ENCODE peak calls at places on chromosome 21, in eight cellular contexts. One of them, this sample, is unnamed.

GRCh38 chr21:26124421-26124833 is 46.1 kb downstream of the APP start:
- DNase-seq in substantia nigra: no peak
- DNase-seq in effector CD4-positive, alpha-beta T cell: no peak
- DNase-seq in neural crest cell: no peak
- DNase-seq in lower lobe of right lung: no peak
- DNase-seq in fibroblast of the conjunctiva: no peak
- DNase-seq in CD8-positive, alpha-beta memory T cell: no peak
- DNase-seq in iPS-NIHi11: no peak
- DNase-seq in this sample: no peak

GRCh38 chr21:33968082-33968997 is 52.7 kb upstream of the ATP5PO start:
- DNase-seq in effector CD4-positive, alpha-beta T cell: no peak
- DNase-seq in neural crest cell: no peak
- DNase-seq in fibroblast of the conjunctiva: no peak
- DNase-seq in substantia nigra: no peak
- DNase-seq in CD8-positive, alpha-beta memory T cell: no peak
- DNase-seq in iPS-NIHi11: peak
- DNase-seq in lower lobe of right lung: no peak
- DNase-seq in this sample: no peak

GRCh38 chr21:44904141-44904923 is 16.4 kb downstream of the ITGB2 start:
- DNase-seq in neural crest cell: no peak
- DNase-seq in fibroblast of the conjunctiva: no peak
- DNase-seq in iPS-NIHi11: no peak
- DNase-seq in substantia nigra: no peak
- DNase-seq in lower lobe of right lung: no peak
- DNase-seq in CD8-positive, alpha-beta memory T cell: no peak
- DNase-seq in effector CD4-positive, alpha-beta T cell: no peak
- DNase-seq in this sample: no peak

GRCh38 chr21:35053356-35054096 is 4.4 kb upstream of the RUNX1 start:
- DNase-seq in effector CD4-positive, alpha-beta T cell: no peak
- DNase-seq in CD8-positive, alpha-beta memory T cell: no peak
- DNase-seq in lower lobe of right lung: no peak
- DNase-seq in neural crest cell: peak
- DNase-seq in iPS-NIHi11: no peak
- DNase-seq in substantia nigra: no peak
- DNase-seq in fibroblast of the conjunctiva: no peak
- DNase-seq in this sample: no peak

GRCh38 chr21:46424621-46425020 is 34.1 kb upstream of the DIP2A start:
- DNase-seq in lower lobe of right lung: peak
- DNase-seq in fibroblast of the conjunctiva: no peak
- DNase-seq in neural crest cell: no peak
- DNase-seq in substantia nigra: no peak
- DNase-seq in effector CD4-positive, alpha-beta T cell: no peak
- DNase-seq in iPS-NIHi11: no peak
- DNase-seq in CD8-positive, alpha-beta memory T cell: peak
- DNase-seq in this sample: no peak

GRCh38 chr21:26761174-26761915 is 83.9 kb downstream of the ADAMTS1 start:
- DNase-seq in fibroblast of the conjunctiva: no peak
- DNase-seq in substantia nigra: no peak
- DNase-seq in CD8-positive, alpha-beta memory T cell: no peak
- DNase-seq in lower lobe of right lung: no peak
- DNase-seq in iPS-NIHi11: no peak
- DNase-seq in neural crest cell: no peak
- DNase-seq in effector CD4-positive, alpha-beta T cell: no peak
- DNase-seq in this sample: no peak

GRCh38 chr21:42799516-42799915 is 79.8 kb downstream of the WDR4 start:
- DNase-seq in neural crest cell: no peak
- DNase-seq in effector CD4-positive, alpha-beta T cell: no peak
- DNase-seq in lower lobe of right lung: no peak
- DNase-seq in fibroblast of the conjunctiva: no peak
- DNase-seq in substantia nigra: no peak
- DNase-seq in CD8-positive, alpha-beta memory T cell: no peak
- DNase-seq in iPS-NIHi11: no peak
- DNase-seq in this sample: no peak

GRCh38 chr21:32007461-32007860 is 134.6 kb downstream of the HUNK start:
- DNase-seq in neural crest cell: no peak
- DNase-seq in fibroblast of the conjunctiva: peak
- DNase-seq in CD8-positive, alpha-beta memory T cell: no peak
- DNase-seq in iPS-NIHi11: no peak
- DNase-seq in lower lobe of right lung: no peak
- DNase-seq in substantia nigra: no peak
- DNase-seq in effector CD4-positive, alpha-beta T cell: no peak
- DNase-seq in this sample: no peak

GRCh38 chr21:29056005-29056404 is 17.4 kb downstream of the CCT8 start:
- DNase-seq in effector CD4-positive, alpha-beta T cell: no peak
- DNase-seq in lower lobe of right lung: no peak
- DNase-seq in iPS-NIHi11: no peak
- DNase-seq in neural crest cell: no peak
- DNase-seq in substantia nigra: no peak
- DNase-seq in fibroblast of the conjunctiva: peak
- DNase-seq in CD8-positive, alpha-beta memory T cell: no peak
- DNase-seq in this sample: no peak

GRCh38 chr21:30434033-30434631 is 4.1 kb downstream of the KRTAP13-4 start:
- DNase-seq in effector CD4-positive, alpha-beta T cell: no peak
- DNase-seq in iPS-NIHi11: peak
- DNase-seq in neural crest cell: peak
- DNase-seq in lower lobe of right lung: no peak
- DNase-seq in substantia nigra: no peak
- DNase-seq in CD8-positive, alpha-beta memory T cell: no peak
- DNase-seq in fibroblast of the conjunctiva: peak
- DNase-seq in this sample: no peak

GRCh38 chr21:35862969-35863368 is 197.4 kb downstream of the SETD4 start:
- DNase-seq in neural crest cell: no peak
- DNase-seq in fibroblast of the conjunctiva: no peak
- DNase-seq in CD8-positive, alpha-beta memory T cell: no peak
- DNase-seq in iPS-NIHi11: no peak
- DNase-seq in effector CD4-positive, alpha-beta T cell: no peak
- DNase-seq in substantia nigra: no peak
- DNase-seq in lower lobe of right lung: no peak
- DNase-seq in this sample: no peak

GRCh38 chr21:44402323-44403105 is 49.1 kb downstream of the TRPM2 start:
- DNase-seq in substantia nigra: no peak
- DNase-seq in fibroblast of the conjunctiva: no peak
- DNase-seq in lower lobe of right lung: no peak
- DNase-seq in effector CD4-positive, alpha-beta T cell: no peak
- DNase-seq in iPS-NIHi11: no peak
- DNase-seq in CD8-positive, alpha-beta memory T cell: no peak
- DNase-seq in neural crest cell: no peak
- DNase-seq in this sample: no peak

GRCh38 chr21:45266518-45267389 is 20.9 kb downstream of the POFUT2 start:
- DNase-seq in CD8-positive, alpha-beta memory T cell: peak
- DNase-seq in iPS-NIHi11: no peak
- DNase-seq in effector CD4-positive, alpha-beta T cell: no peak
- DNase-seq in substantia nigra: no peak
- DNase-seq in neural crest cell: no peak
- DNase-seq in lower lobe of right lung: no peak
- DNase-seq in fibroblast of the conjunctiva: no peak
- DNase-seq in this sample: no peak

GRCh38 chr21:25568230-25568629 is 39.1 kb downstream of the MRPL39 start:
- DNase-seq in lower lobe of right lung: peak
- DNase-seq in fibroblast of the conjunctiva: peak
- DNase-seq in CD8-positive, alpha-beta memory T cell: no peak
- DNase-seq in iPS-NIHi11: no peak
- DNase-seq in substantia nigra: no peak
- DNase-seq in effector CD4-positive, alpha-beta T cell: no peak
- DNase-seq in neural crest cell: no peak
- DNase-seq in this sample: no peak

GRCh38 chr21:38490411-38491020 is 7.8 kb downstream of the ERG start:
- DNase-seq in substantia nigra: no peak
- DNase-seq in fibroblast of the conjunctiva: no peak
- DNase-seq in lower lobe of right lung: no peak
- DNase-seq in effector CD4-positive, alpha-beta T cell: no peak
- DNase-seq in neural crest cell: no peak
- DNase-seq in iPS-NIHi11: no peak
- DNase-seq in CD8-positive, alpha-beta memory T cell: no peak
- DNase-seq in this sample: no peak

GRCh38 chr21:34282223-34282622 is 81.6 kb upstream of the KCNE2 start:
- DNase-seq in lower lobe of right lung: no peak
- DNase-seq in fibroblast of the conjunctiva: no peak
- DNase-seq in effector CD4-positive, alpha-beta T cell: no peak
- DNase-seq in neural crest cell: no peak
- DNase-seq in CD8-positive, alpha-beta memory T cell: no peak
- DNase-seq in iPS-NIHi11: no peak
- DNase-seq in substantia nigra: no peak
- DNase-seq in this sample: no peak

GRCh38 chr21:39633770-39634181 is 21.0 kb downstream of the B3GALT5 start:
- DNase-seq in iPS-NIHi11: no peak
- DNase-seq in effector CD4-positive, alpha-beta T cell: no peak
- DNase-seq in neural crest cell: no peak
- DNase-seq in lower lobe of right lung: no peak
- DNase-seq in CD8-positive, alpha-beta memory T cell: no peak
- DNase-seq in substantia nigra: no peak
- DNase-seq in fibroblast of the conjunctiva: peak
- DNase-seq in this sample: no peak

GRCh38 chr21:34526618-34527290 is 14.7 kb upstream of the KCNE1 start:
- DNase-seq in lower lobe of right lung: peak
- DNase-seq in substantia nigra: no peak
- DNase-seq in effector CD4-positive, alpha-beta T cell: no peak
- DNase-seq in CD8-positive, alpha-beta memory T cell: no peak
- DNase-seq in fibroblast of the conjunctiva: peak
- DNase-seq in iPS-NIHi11: peak
- DNase-seq in neural crest cell: peak
- DNase-seq in this sample: peak

GRCh38 chr21:45670731-45671130 is 27.2 kb downstream of the PCBP3 start:
- DNase-seq in neural crest cell: no peak
- DNase-seq in effector CD4-positive, alpha-beta T cell: no peak
- DNase-seq in iPS-NIHi11: no peak
- DNase-seq in substantia nigra: no peak
- DNase-seq in fibroblast of the conjunctiva: no peak
- DNase-seq in lower lobe of right lung: no peak
- DNase-seq in CD8-positive, alpha-beta memory T cell: no peak
- DNase-seq in this sample: no peak

GRCh38 chr21:44929242-44929798 is 8.6 kb upstream of the ITGB2 start:
- DNase-seq in CD8-positive, alpha-beta memory T cell: no peak
- DNase-seq in effector CD4-positive, alpha-beta T cell: no peak
- DNase-seq in neural crest cell: no peak
- DNase-seq in lower lobe of right lung: peak
- DNase-seq in fibroblast of the conjunctiva: no peak
- DNase-seq in substantia nigra: no peak
- DNase-seq in iPS-NIHi11: no peak
- DNase-seq in this sample: no peak

GRCh38 chr21:36744190-36744559 is 45.3 kb downstream of the SIM2 start:
- DNase-seq in neural crest cell: no peak
- DNase-seq in fibroblast of the conjunctiva: no peak
- DNase-seq in substantia nigra: no peak
- DNase-seq in lower lobe of right lung: no peak
- DNase-seq in CD8-positive, alpha-beta memory T cell: no peak
- DNase-seq in effector CD4-positive, alpha-beta T cell: no peak
- DNase-seq in iPS-NIHi11: no peak
- DNase-seq in this sample: no peak

GRCh38 chr21:39182484-39183271 is 573 bp downstream of the PSMG1 start:
- DNase-seq in neural crest cell: no peak
- DNase-seq in CD8-positive, alpha-beta memory T cell: peak
- DNase-seq in effector CD4-positive, alpha-beta T cell: no peak
- DNase-seq in lower lobe of right lung: no peak
- DNase-seq in fibroblast of the conjunctiva: no peak
- DNase-seq in substantia nigra: no peak
- DNase-seq in iPS-NIHi11: no peak
- DNase-seq in this sample: no peak

GRCh38 chr21:14617836-14618235 is 71.7 kb upstream of the SAMSN1 start:
- DNase-seq in effector CD4-positive, alpha-beta T cell: no peak
- DNase-seq in iPS-NIHi11: no peak
- DNase-seq in substantia nigra: no peak
- DNase-seq in lower lobe of right lung: no peak
- DNase-seq in neural crest cell: no peak
- DNase-seq in fibroblast of the conjunctiva: no peak
- DNase-seq in CD8-positive, alpha-beta memory T cell: no peak
- DNase-seq in this sample: no peak

GRCh38 chr21:44285547-44285992 is at the start of gene AIRE:
- DNase-seq in substantia nigra: no peak
- DNase-seq in effector CD4-positive, alpha-beta T cell: no peak
- DNase-seq in neural crest cell: no peak
- DNase-seq in fibroblast of the conjunctiva: no peak
- DNase-seq in iPS-NIHi11: no peak
- DNase-seq in lower lobe of right lung: no peak
- DNase-seq in CD8-positive, alpha-beta memory T cell: no peak
- DNase-seq in this sample: no peak

GRCh38 chr21:30234050-30234449 is 18.2 kb upstream of the CLDN8 start:
- DNase-seq in CD8-positive, alpha-beta memory T cell: no peak
- DNase-seq in fibroblast of the conjunctiva: no peak
- DNase-seq in neural crest cell: no peak
- DNase-seq in effector CD4-positive, alpha-beta T cell: no peak
- DNase-seq in lower lobe of right lung: no peak
- DNase-seq in substantia nigra: no peak
- DNase-seq in iPS-NIHi11: no peak
- DNase-seq in this sample: no peak

GRCh38 chr21:44085491-44086321 is 21.5 kb upstream of the PWP2 start:
- DNase-seq in effector CD4-positive, alpha-beta T cell: no peak
- DNase-seq in lower lobe of right lung: no peak
- DNase-seq in neural crest cell: no peak
- DNase-seq in CD8-positive, alpha-beta memory T cell: no peak
- DNase-seq in iPS-NIHi11: no peak
- DNase-seq in fibroblast of the conjunctiva: no peak
- DNase-seq in substantia nigra: peak
- DNase-seq in this sample: no peak

GRCh38 chr21:45104560-45104959 is 30.2 kb downstream of the ADARB1 start:
- DNase-seq in CD8-positive, alpha-beta memory T cell: no peak
- DNase-seq in iPS-NIHi11: no peak
- DNase-seq in neural crest cell: no peak
- DNase-seq in substantia nigra: no peak
- DNase-seq in lower lobe of right lung: no peak
- DNase-seq in effector CD4-positive, alpha-beta T cell: no peak
- DNase-seq in fibroblast of the conjunctiva: no peak
- DNase-seq in this sample: no peak

GRCh38 chr21:42049578-42050430 is 21.3 kb upstream of the UMODL1 start:
- DNase-seq in CD8-positive, alpha-beta memory T cell: no peak
- DNase-seq in lower lobe of right lung: no peak
- DNase-seq in effector CD4-positive, alpha-beta T cell: no peak
- DNase-seq in substantia nigra: no peak
- DNase-seq in neural crest cell: no peak
- DNase-seq in fibroblast of the conjunctiva: no peak
- DNase-seq in iPS-NIHi11: no peak
- DNase-seq in this sample: no peak

GRCh38 chr21:43771199-43771675 is 4.9 kb downstream of the CSTB start:
- DNase-seq in fibroblast of the conjunctiva: no peak
- DNase-seq in substantia nigra: no peak
- DNase-seq in iPS-NIHi11: no peak
- DNase-seq in effector CD4-positive, alpha-beta T cell: no peak
- DNase-seq in neural crest cell: no peak
- DNase-seq in CD8-positive, alpha-beta memory T cell: no peak
- DNase-seq in lower lobe of right lung: no peak
- DNase-seq in this sample: no peak

GRCh38 chr21:40640427-40640826 is 206.5 kb downstream of the DSCAM start:
- DNase-seq in iPS-NIHi11: no peak
- DNase-seq in substantia nigra: no peak
- DNase-seq in effector CD4-positive, alpha-beta T cell: no peak
- DNase-seq in fibroblast of the conjunctiva: no peak
- DNase-seq in lower lobe of right lung: no peak
- DNase-seq in neural crest cell: no peak
- DNase-seq in CD8-positive, alpha-beta memory T cell: no peak
- DNase-seq in this sample: no peak

GRCh38 chr21:25639167-25639921 is at the start of gene JAM2:
- DNase-seq in iPS-NIHi11: peak
- DNase-seq in CD8-positive, alpha-beta memory T cell: peak
- DNase-seq in effector CD4-positive, alpha-beta T cell: peak
- DNase-seq in substantia nigra: peak
- DNase-seq in lower lobe of right lung: peak
- DNase-seq in neural crest cell: peak
- DNase-seq in fibroblast of the conjunctiva: peak
- DNase-seq in this sample: no peak

GRCh38 chr21:42112857-42113256 is 41.7 kb downstream of the UMODL1 start:
- DNase-seq in neural crest cell: no peak
- DNase-seq in iPS-NIHi11: no peak
- DNase-seq in lower lobe of right lung: no peak
- DNase-seq in effector CD4-positive, alpha-beta T cell: no peak
- DNase-seq in substantia nigra: no peak
- DNase-seq in CD8-positive, alpha-beta memory T cell: no peak
- DNase-seq in fibroblast of the conjunctiva: no peak
- DNase-seq in this sample: no peak

GRCh38 chr21:45726438-45726837 is 82.9 kb downstream of the PCBP3 start:
- DNase-seq in iPS-NIHi11: no peak
- DNase-seq in neural crest cell: no peak
- DNase-seq in fibroblast of the conjunctiva: no peak
- DNase-seq in effector CD4-positive, alpha-beta T cell: no peak
- DNase-seq in lower lobe of right lung: no peak
- DNase-seq in CD8-positive, alpha-beta memory T cell: no peak
- DNase-seq in substantia nigra: no peak
- DNase-seq in this sample: no peak

GRCh38 chr21:33893917-33894316 is 21.7 kb downstream of the ATP5PO start:
- DNase-seq in neural crest cell: no peak
- DNase-seq in fibroblast of the conjunctiva: no peak
- DNase-seq in lower lobe of right lung: no peak
- DNase-seq in CD8-positive, alpha-beta memory T cell: no peak
- DNase-seq in substantia nigra: no peak
- DNase-seq in effector CD4-positive, alpha-beta T cell: no peak
- DNase-seq in iPS-NIHi11: no peak
- DNase-seq in this sample: no peak

This sample was measured in smooth muscle cell of the brain vasculature.